ENCODE peak calls at places on chromosomes 1 and 21, in five cellular contexts. Y, S, L, C and X are unnamed samples.

GRCh38 chr1:246618240-246618639 is 52.0 kb downstream of the CNST start:
- DNase-seq in Y (no peak), S (no peak), L (no peak), C (no peak), X (no peak)

GRCh38 chr1:200838676-200839445 is 33.9 kb upstream of the GPR25 start:
- DNase-seq in Y (peak), S (no peak), L (no peak), C (no peak), X (no peak)

GRCh38 chr1:238562376-238562775 is 671.7 kb upstream of the ZP4 start:
- DNase-seq in Y (peak), S (no peak), L (no peak), C (no peak), X (no peak)

GRCh38 chr1:168280577-168280976 is at the start of gene TBX19:
- DNase-seq in Y (no peak), S (no peak), L (no peak), C (no peak), X (no peak)

GRCh38 chr1:19514391-19514831 is 29.1 kb upstream of the CAPZB start:
- DNase-seq in Y (peak), S (no peak), L (no peak), C (no peak), X (no peak)

GRCh38 chr1:153934746-153935145 is 11.8 kb downstream of the DENND4B start:
- DNase-seq in Y (no peak), S (no peak), L (no peak), C (no peak), X (no peak)

GRCh38 chr1:206769331-206769731 is 1.2 kb upstream of the IL19 start:
- DNase-seq in Y (no peak), S (no peak), L (no peak), C (no peak), X (no peak)

GRCh38 chr21:41916888-41917433 is 36.9 kb downstream of the C2CD2 start:
- DNase-seq in Y (no peak), S (no peak), L (no peak), C (no peak), X (no peak)

GRCh38 chr1:3610165-3610822 is 1.0 kb downstream of the MEGF6 start:
- DNase-seq in Y (no peak), S (no peak), L (no peak), C (no peak), X (no peak)

GRCh38 chr1:154871374-154871773 is 1.3 kb upstream of the KCNN3 start:
- DNase-seq in Y (no peak), S (no peak), L (no peak), C (no peak), X (no peak)

GRCh38 chr1:235503333-235504121 is 725 bp downstream of the B3GALNT2 start:
- DNase-seq in Y (peak), S (no peak), L (no peak), C (no peak), X (no peak)

GRCh38 chr1:26915204-26915842 is 1.5 kb upstream of the NR0B2 start:
- DNase-seq in Y (no peak), S (no peak), L (no peak), C (no peak), X (no peak)

GRCh38 chr1:156860639-156861423 is at the start of gene NTRK1:
- DNase-seq in Y (no peak), S (peak), L (no peak), C (no peak), X (peak)

GRCh38 chr21:46504681-46505080 is 46.0 kb downstream of the DIP2A start:
- DNase-seq in Y (no peak), S (no peak), L (no peak), C (no peak), X (no peak)

GRCh38 chr1:164559342-164560070 is 522 bp downstream of the PBX1 start:
- DNase-seq in Y (peak), S (no peak), L (no peak), C (no peak), X (no peak)

GRCh38 chr1:67645495-67646144 is 39.4 kb upstream of the GADD45A start:
- DNase-seq in Y (no peak), S (no peak), L (no peak), C (no peak), X (no peak)

GRCh38 chr1:61056674-61057439 is 25.5 kb upstream of the NFIA start:
- DNase-seq in Y (peak), S (no peak), L (no peak), C (no peak), X (peak)

GRCh38 chr21:36207577-36208320 is 51.1 kb downstream of the DOP1B start:
- DNase-seq in Y (peak), S (no peak), L (no peak), C (peak), X (no peak)

GRCh38 chr1:206859082-206859491 is 6.3 kb upstream of the IL20 start:
- DNase-seq in Y (no peak), S (no peak), L (no peak), C (no peak), X (no peak)

GRCh38 chr1:216914974-216915373 is 191.7 kb upstream of the ESRRG start:
- DNase-seq in Y (no peak), S (no peak), L (no peak), C (no peak), X (no peak)